ENCODE peak calls at places on chromosome 18, in ten cellular contexts. K is mesendoderm; C is pancreas; V is kidney epithelial cell; L is aorta; M is breast epithelium; T is tibial nerve; X is brain microvascular endothelial cell; W is CD8-positive, alpha-beta T cell; F is adrenal gland. S is an unnamed sample. For H3K27me3 and H3K36me3, the result is how much of the 10 kb centered on the place peaks cover.

GRCh38 chr18:75124967-75125358 is 84.0 kb downstream of the PTGR3 start:
- DNase-seq in C (no peak), W (no peak), F (no peak), T (no peak), L (no peak), X (no peak), M (no peak), V (no peak), K (no peak), S (no peak)

GRCh38 chr18:8536226-8536625 is 73.0 kb upstream of the RAB12 start:
- DNase-seq in V (no peak), T (no peak), C (no peak), L (no peak), F (no peak), X (no peak), W (no peak), K (peak), M (no peak), S (no peak)

GRCh38 chr18:26549486-26550435 is 1.4 kb upstream of the KCTD1 start:
- DNase-seq in L (peak), F (peak), M (peak), W (no peak), X (no peak), K (peak), C (peak), T (peak), V (no peak), S (peak)

GRCh38 chr18:54263904-54264336 is 5.4 kb upstream of the POLI start:
- DNase-seq in T (no peak), L (no peak), M (no peak), V (no peak), X (no peak), W (no peak), F (no peak), C (no peak), K (no peak), S (no peak)

GRCh38 chr18:43380098-43380672 is 102.9 kb upstream of the SYT4 start:
- DNase-seq in C (no peak), V (no peak), W (no peak), F (no peak), M (no peak), X (no peak), L (no peak), K (no peak), T (no peak), S (no peak)

GRCh38 chr18:23872701-23873550 is 141.6 kb upstream of the TTC39C start:
- DNase-seq in X (no peak), T (no peak), L (no peak), V (no peak), C (peak), F (no peak), K (no peak), M (no peak), W (peak), S (no peak)

GRCh38 chr18:74874351-74874750 is 276.7 kb downstream of the ZNF407 start:
- DNase-seq in C (no peak), K (no peak), F (no peak), M (no peak), L (no peak), X (no peak), V (no peak), T (no peak), W (no peak), S (no peak)

GRCh38 chr18:3180325-3180724 is 39.4 kb downstream of the MYOM1 start:
- DNase-seq in T (no peak), K (peak), X (no peak), C (no peak), M (no peak), V (no peak), L (no peak), F (no peak), W (no peak), S (no peak)

DNA sequence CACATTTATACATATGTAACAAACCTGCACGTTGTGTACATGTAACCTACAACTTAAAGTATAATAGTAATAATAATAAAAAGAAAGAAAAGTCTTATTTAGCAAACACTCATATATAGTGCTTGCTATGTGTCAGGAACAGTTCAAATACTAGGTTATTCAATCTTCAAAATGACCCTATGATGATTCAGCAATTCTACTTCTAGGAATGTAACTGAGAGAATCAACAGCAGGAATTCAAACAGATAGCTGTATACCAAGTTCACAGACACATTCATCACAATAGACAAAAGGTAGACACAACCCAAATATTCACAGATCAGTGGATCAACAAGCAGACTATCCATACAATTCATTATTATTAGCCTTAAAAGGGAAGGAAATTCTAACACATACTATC is 69.5 kb downstream of the MYO5B start:
- DNase-seq in W (no peak), L (no peak), T (no peak), X (no peak), M (no peak), F (no peak), V (no peak), C (no peak), K (no peak), S (no peak)
- H3K27me3 ChIP-seq in W (under half), L (under half), T (under half), X (under half), M (under half), F (under half), V (under half), C (under half), K (under half), S (under half)

GRCh38 chr18:57792741-57793629 is 10.1 kb downstream of the ATP8B1 start:
- DNase-seq in X (no peak), V (no peak), L (no peak), T (no peak), C (no peak), K (no peak), F (no peak), M (no peak), W (no peak), S (peak)
- H3K4me3 ChIP-seq in X (no peak), V (no peak), L (no peak), T (no peak), C (no peak), K (no peak), F (no peak), M (no peak), W (no peak), S (no peak)

GRCh38 chr18:34971313-34971712 is 69.9 kb upstream of the MAPRE2 start:
- DNase-seq in K (no peak), L (no peak), T (no peak), F (no peak), V (no peak), M (no peak), C (no peak), W (no peak), X (peak), S (no peak)

GRCh38 chr18:34965511-34965910 is 75.7 kb upstream of the MAPRE2 start:
- DNase-seq in F (no peak), X (no peak), L (no peak), C (no peak), W (no peak), V (no peak), M (no peak), K (no peak), T (no peak), S (no peak)

GRCh38 chr18:34972765-34973414 is 68.3 kb upstream of the MAPRE2 start:
- DNase-seq in W (no peak), L (no peak), F (no peak), V (no peak), X (no peak), M (no peak), T (no peak), C (no peak), K (no peak), S (no peak)

GRCh38 chr18:34965108-34965507 is 76.1 kb upstream of the MAPRE2 start:
- DNase-seq in C (no peak), X (no peak), F (no peak), K (no peak), L (no peak), V (no peak), M (no peak), T (no peak), W (no peak), S (no peak)

GRCh38 chr18:34970106-34970505 is 71.1 kb upstream of the MAPRE2 start:
- DNase-seq in L (no peak), M (no peak), V (no peak), X (peak), C (no peak), F (no peak), K (no peak), W (no peak), T (no peak), S (no peak)
- H3K36me3 ChIP-seq in L (under half), M (under half), V (under half), X (under half), C (under half), F (under half), K (under half), W (under half), T (under half), S (under half)

GRCh38 chr18:10898417-10898974 is 250.9 kb downstream of the PIEZO2 start:
- DNase-seq in F (no peak), W (no peak), C (no peak), X (no peak), T (no peak), L (no peak), K (no peak), M (no peak), V (no peak), S (no peak)
- H3K27me3 ChIP-seq in F (under half), W (under half), C (under half), X (under half), T (under half), L (under half), K (under half), M (under half), V (under half), S (under half)

DNA sequence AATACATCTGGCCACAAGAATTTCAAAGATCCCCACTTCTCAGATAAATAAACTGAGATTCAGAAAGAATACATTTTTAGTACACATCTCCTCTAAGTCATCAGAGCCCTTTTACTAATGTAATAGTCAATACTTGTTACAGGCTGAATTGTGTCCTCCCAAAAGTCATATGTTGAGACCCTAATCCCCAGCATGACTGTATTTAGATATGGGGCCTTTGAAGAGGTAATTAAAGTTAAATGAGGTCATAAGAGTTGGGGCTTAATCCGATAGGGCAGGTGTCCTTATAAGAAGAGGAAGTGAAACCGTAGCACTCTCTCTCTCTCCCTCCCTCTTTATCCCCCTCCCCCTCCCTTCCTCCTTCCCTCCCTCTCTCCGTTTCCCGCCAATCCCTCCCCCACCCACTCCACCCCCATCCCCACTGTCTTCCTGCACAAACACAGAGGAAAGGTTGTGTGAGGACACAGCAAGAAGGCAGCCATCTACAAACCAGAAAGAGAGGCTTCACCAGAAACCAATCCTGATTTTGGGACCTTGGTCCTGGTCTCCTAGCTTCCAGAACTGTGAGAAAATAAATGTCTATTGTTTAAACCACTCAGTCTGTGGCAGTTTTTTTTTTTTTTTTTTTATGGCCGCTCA is 66.6 kb upstream of the ZNF397 start:
- DNase-seq in K (peak), X (no peak), M (no peak), W (no peak), V (no peak), F (no peak), L (no peak), T (no peak), C (no peak), S (no peak)
- H3K4me3 ChIP-seq in K (no peak), X (no peak), M (no peak), W (no peak), V (no peak), F (no peak), L (no peak), T (no peak), C (no peak), S (no peak)

DNA sequence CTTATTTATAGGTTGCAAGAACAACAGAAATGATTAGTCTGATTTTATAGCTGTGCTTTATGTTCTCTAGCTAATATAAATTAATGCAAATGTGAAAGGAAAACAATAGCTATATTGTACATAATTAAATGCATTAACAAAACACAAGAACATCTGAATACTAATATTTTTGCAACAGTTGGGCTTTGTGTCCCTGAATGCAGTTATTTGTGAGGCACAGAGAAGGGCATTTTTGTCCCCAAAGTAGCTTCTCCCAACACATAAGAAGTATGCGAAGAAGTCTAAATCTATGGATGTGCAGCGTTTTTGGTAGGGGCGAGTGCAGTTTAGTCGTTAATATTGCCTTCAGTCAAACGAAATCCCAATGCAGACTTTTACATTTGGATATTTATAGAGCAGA is 110.0 kb downstream of the MBP start:
- DNase-seq in L (no peak), C (no peak), X (no peak), W (no peak), F (no peak), M (no peak), V (no peak), K (no peak), T (no peak), S (no peak)
- H3K36me3 ChIP-seq in L (under half), C (under half), X (under half), W (under half), F (under half), M (under half), V (under half), K (under half), T (under half), S (under half)

DNA sequence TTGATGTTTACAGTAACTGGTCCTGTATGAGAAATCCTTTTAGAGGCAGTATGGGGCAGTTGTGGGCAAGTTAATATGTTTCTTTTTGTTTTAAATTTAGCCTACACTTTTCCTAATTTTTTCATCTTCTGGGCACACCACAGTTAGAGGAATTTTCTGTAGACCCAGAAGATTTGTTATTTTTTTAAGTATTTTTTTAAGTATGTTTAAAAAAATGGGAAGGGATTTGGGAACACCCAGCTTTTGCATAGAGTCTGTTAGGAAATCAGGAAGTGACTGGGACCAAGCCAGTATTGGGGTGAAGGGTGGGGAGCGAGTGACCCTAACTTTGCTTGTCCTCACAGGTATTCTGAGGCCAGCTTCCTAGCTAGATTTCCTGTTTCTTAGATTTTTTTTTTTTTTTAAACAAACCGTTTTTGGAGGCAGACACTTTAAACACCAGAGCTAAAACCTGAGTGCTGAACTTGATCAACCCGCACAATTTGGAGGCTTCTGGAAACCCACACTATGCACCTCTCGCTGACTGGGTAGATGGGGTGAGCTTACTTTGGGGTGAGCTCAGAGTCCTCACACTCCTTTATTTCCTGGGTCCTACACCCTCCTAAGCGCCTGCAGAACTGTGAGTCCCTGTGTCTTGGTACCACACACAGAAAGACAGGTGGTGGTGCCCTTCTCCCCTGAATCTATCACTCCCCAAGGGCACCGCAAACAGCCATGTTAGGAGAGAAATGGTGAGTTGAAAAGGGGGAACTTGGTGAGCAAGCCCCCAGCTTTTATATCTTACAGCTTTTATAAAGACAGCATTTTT is 5.2 kb downstream of the GATA6 start:
- DNase-seq in W (no peak), X (no peak), F (no peak), V (no peak), L (no peak), K (no peak), C (peak), T (no peak), M (no peak), S (no peak)
- H3K27me3 ChIP-seq in W (under half), X (under half), F (under half), V (half or more), L (under half), K (under half), C (under half), T (half or more), M (under half), S (under half)

DNA sequence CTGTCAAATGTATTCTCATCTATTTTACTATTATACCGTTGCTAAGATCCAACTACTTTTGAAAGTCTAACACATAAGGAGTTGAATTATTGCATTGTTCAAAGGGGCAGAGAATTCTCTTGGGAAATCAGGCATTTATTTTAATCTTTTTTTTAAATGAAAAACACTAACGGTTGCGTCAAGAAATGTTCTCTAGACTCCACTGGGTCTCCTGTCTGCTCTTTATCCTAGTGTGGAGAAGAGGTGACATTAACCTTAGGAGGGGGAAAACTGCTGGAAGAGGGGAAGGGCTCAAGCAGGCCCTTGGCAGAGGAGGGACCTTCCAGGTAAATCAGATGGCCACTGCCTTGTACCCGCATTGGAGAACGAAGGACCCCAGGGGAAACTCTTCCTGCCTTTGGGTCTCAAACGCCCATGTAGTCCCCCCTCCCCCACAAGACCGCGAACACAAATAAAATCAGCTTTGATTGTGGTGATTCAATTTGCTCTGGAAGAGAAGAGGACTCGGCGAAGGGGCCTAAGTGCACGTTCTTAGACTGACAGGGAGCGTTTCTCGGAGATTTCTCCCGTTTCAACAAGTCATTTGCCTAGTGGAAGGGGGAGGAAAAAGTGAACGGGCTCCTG is 1.1 kb upstream of the APCDD1 start:
- DNase-seq in V (no peak), C (no peak), X (no peak), T (no peak), W (no peak), K (no peak), L (no peak), M (no peak), F (no peak), S (no peak)
- H3K4me3 ChIP-seq in V (no peak), C (no peak), X (no peak), T (peak), W (no peak), K (no peak), L (no peak), M (peak), F (no peak), S (no peak)

GRCh38 chr18:27985800-27986199 is 191.1 kb downstream of the CDH2 start:
- DNase-seq in X (no peak), F (peak), V (no peak), M (no peak), L (no peak), W (no peak), C (no peak), T (no peak), K (no peak), S (no peak)
- H3K36me3 ChIP-seq in X (under half), F (under half), V (under half), M (under half), L (under half), W (under half), C (under half), T (under half), K (under half), S (under half)

S was measured in MG63.